ENCODE peak calls at places on chromosomes 13 and 19, in four cellular contexts. One of them, this sample, is unnamed. For H3K4me1, the result is how much of the 10 kb centered on the place peaks cover.

GRCh38 chr19:37098570-37098969 is 20.3 kb downstream of the ZNF420 start:
- DNase-seq in suprapubic skin: no peak
- DNase-seq in body of pancreas: no peak
- DNase-seq in psoas muscle: no peak
- DNase-seq in this sample: no peak

GRCh38 chr13:73268306-73268705 is 209.5 kb downstream of the KLF5 start:
- DNase-seq in suprapubic skin: no peak
- DNase-seq in body of pancreas: no peak
- DNase-seq in psoas muscle: peak
- DNase-seq in this sample: peak

GRCh38 chr13:92354583-92354982 is 872.0 kb upstream of the GPC6 start:
- DNase-seq in suprapubic skin: no peak
- DNase-seq in body of pancreas: no peak
- DNase-seq in psoas muscle: no peak
- DNase-seq in this sample: no peak

GRCh38 chr19:33133438-33134031 is 1.6 kb downstream of the WDR88 start:
- DNase-seq in suprapubic skin: no peak
- DNase-seq in body of pancreas: peak
- DNase-seq in psoas muscle: no peak
- DNase-seq in this sample: no peak

GRCh38 chr19:52237771-52238400 is 31.5 kb upstream of the ZNF766 start:
- DNase-seq in suprapubic skin: no peak
- DNase-seq in body of pancreas: peak
- DNase-seq in psoas muscle: peak
- DNase-seq in this sample: no peak

GRCh38 chr19:47446534-47447469 is 24.9 kb downstream of the SLC8A2 start:
- DNase-seq in suprapubic skin: no peak
- DNase-seq in body of pancreas: no peak
- DNase-seq in psoas muscle: no peak
- DNase-seq in this sample: peak

GRCh38 chr13:99722419-99722818 is 221.1 kb downstream of the TM9SF2 start:
- DNase-seq in suprapubic skin: no peak
- DNase-seq in body of pancreas: no peak
- DNase-seq in psoas muscle: no peak
- DNase-seq in this sample: no peak

GRCh38 chr13:110138009-110138699 is 168.8 kb downstream of the COL4A1 start:
- DNase-seq in suprapubic skin: no peak
- DNase-seq in body of pancreas: peak
- DNase-seq in psoas muscle: peak
- DNase-seq in this sample: peak

GRCh38 chr13:30052127-30052526 is 201.7 kb upstream of the UBL3 start:
- DNase-seq in suprapubic skin: no peak
- DNase-seq in body of pancreas: no peak
- DNase-seq in psoas muscle: no peak
- DNase-seq in this sample: no peak

GRCh38 chr19:13978721-13979191 is 26.4 kb downstream of the DCAF15 start:
- DNase-seq in suprapubic skin: no peak
- DNase-seq in body of pancreas: no peak
- DNase-seq in psoas muscle: no peak
- DNase-seq in this sample: no peak

GRCh38 chr13:112071011-112071901 is 4.3 kb downstream of the SOX1 start:
- DNase-seq in suprapubic skin: peak
- DNase-seq in body of pancreas: no peak
- DNase-seq in psoas muscle: no peak
- DNase-seq in this sample: no peak

GRCh38 chr19:33054623-33055022 is 10.1 kb downstream of the RHPN2 start:
- DNase-seq in suprapubic skin: peak
- DNase-seq in body of pancreas: peak
- DNase-seq in psoas muscle: no peak
- DNase-seq in this sample: no peak

GRCh38 chr19:38730731-38731589 is 13.3 kb downstream of the CAPN12 start:
- DNase-seq in suprapubic skin: peak
- DNase-seq in body of pancreas: no peak
- DNase-seq in psoas muscle: no peak
- DNase-seq in this sample: no peak

GRCh38 chr19:47490847-47491246 is 6.8 kb upstream of the KPTN start:
- DNase-seq in suprapubic skin: no peak
- DNase-seq in body of pancreas: no peak
- DNase-seq in psoas muscle: no peak
- DNase-seq in this sample: no peak

GRCh38 chr13:109998030-109998429 is 211.6 kb upstream of the IRS2 start:
- DNase-seq in suprapubic skin: no peak
- DNase-seq in body of pancreas: no peak
- DNase-seq in psoas muscle: no peak
- DNase-seq in this sample: no peak

GRCh38 chr19:21691656-21692055 is 75.7 kb downstream of the ZNF100 start:
- DNase-seq in suprapubic skin: no peak
- DNase-seq in body of pancreas: no peak
- DNase-seq in psoas muscle: no peak
- DNase-seq in this sample: no peak

GRCh38 chr19:53333071-53333465 is 481 bp upstream of the ZNF845 start:
- DNase-seq in suprapubic skin: peak
- DNase-seq in body of pancreas: peak
- DNase-seq in psoas muscle: peak
- DNase-seq in this sample: no peak

GRCh38 chr13:77388944-77389616 is 62.2 kb upstream of the MYCBP2 start:
- DNase-seq in suprapubic skin: no peak
- DNase-seq in body of pancreas: no peak
- DNase-seq in psoas muscle: no peak
- DNase-seq in this sample: no peak

GRCh38 chr13:110520431-110521295 is 40.9 kb downstream of the RAB20 start:
- DNase-seq in suprapubic skin: peak
- DNase-seq in body of pancreas: peak
- DNase-seq in psoas muscle: peak
- DNase-seq in this sample: no peak

GRCh38 chr13:51977606-51978005 is 33.6 kb downstream of the ATP7B start:
- DNase-seq in suprapubic skin: no peak
- DNase-seq in body of pancreas: no peak
- DNase-seq in psoas muscle: no peak
- DNase-seq in this sample: peak

GRCh38 chr19:31257426-31258130 is 91.7 kb downstream of the TSHZ3 start:
- DNase-seq in suprapubic skin: no peak
- DNase-seq in body of pancreas: no peak
- DNase-seq in psoas muscle: no peak
- DNase-seq in this sample: no peak

GRCh38 chr13:32969516-32969941 is 46.7 kb upstream of the KL start:
- DNase-seq in suprapubic skin: no peak
- DNase-seq in body of pancreas: no peak
- DNase-seq in psoas muscle: no peak
- DNase-seq in this sample: no peak

GRCh38 chr19:36113895-36114762 is 546 bp downstream of the POLR2I start:
- DNase-seq in suprapubic skin: no peak
- DNase-seq in body of pancreas: peak
- DNase-seq in psoas muscle: peak
- DNase-seq in this sample: peak

GRCh38 chr13:32476892-32477291 is 49.0 kb upstream of the N4BP2L1 start:
- DNase-seq in suprapubic skin: no peak
- DNase-seq in body of pancreas: no peak
- DNase-seq in psoas muscle: no peak
- DNase-seq in this sample: no peak

GRCh38 chr19:27776020-27776419 is 1436.9 kb downstream of the UQCRFS1 start:
- DNase-seq in suprapubic skin: no peak
- DNase-seq in body of pancreas: no peak
- DNase-seq in psoas muscle: no peak
- DNase-seq in this sample: no peak

GRCh38 chr13:80586356-80586755 is 245.4 kb upstream of the SPRY2 start:
- DNase-seq in suprapubic skin: no peak
- DNase-seq in body of pancreas: no peak
- DNase-seq in psoas muscle: no peak
- DNase-seq in this sample: no peak

GRCh38 chr19:37977992-37978391 is 71.0 kb downstream of the SIPA1L3 start:
- DNase-seq in suprapubic skin: no peak
- DNase-seq in body of pancreas: no peak
- DNase-seq in psoas muscle: no peak
- DNase-seq in this sample: peak

GRCh38 chr13:30618186-30618937 is 642 bp downstream of the USPL1 start:
- DNase-seq in suprapubic skin: no peak
- DNase-seq in body of pancreas: no peak
- DNase-seq in psoas muscle: no peak
- DNase-seq in this sample: no peak

GRCh38 chr13:39406688-39407087 is 196.3 kb downstream of the LHFPL6 start:
- DNase-seq in suprapubic skin: no peak
- DNase-seq in body of pancreas: no peak
- DNase-seq in psoas muscle: no peak
- DNase-seq in this sample: peak

GRCh38 chr19:54137913-54138776 is 583 bp downstream of the CNOT3 start:
- DNase-seq in suprapubic skin: no peak
- DNase-seq in body of pancreas: no peak
- DNase-seq in psoas muscle: no peak
- DNase-seq in this sample: no peak

GRCh38 chr19:53511933-53512374 is 26.0 kb upstream of the ZNF331 start:
- DNase-seq in suprapubic skin: no peak
- DNase-seq in body of pancreas: peak
- DNase-seq in psoas muscle: peak
- DNase-seq in this sample: peak

GRCh38 chr19:15187026-15188007 is 13.5 kb downstream of the NOTCH3 start:
- DNase-seq in suprapubic skin: no peak
- DNase-seq in body of pancreas: no peak
- DNase-seq in psoas muscle: no peak
- DNase-seq in this sample: no peak

GRCh38 chr13:50236898-50237318 is 221.7 kb downstream of the KCNRG start:
- DNase-seq in suprapubic skin: no peak
- DNase-seq in body of pancreas: no peak
- DNase-seq in psoas muscle: no peak
- DNase-seq in this sample: no peak

GRCh38 chr13:76992548-76993001 is 694 bp downstream of the CLN5 start:
- DNase-seq in suprapubic skin: no peak
- DNase-seq in body of pancreas: peak
- DNase-seq in psoas muscle: no peak
- DNase-seq in this sample: peak

DNA sequence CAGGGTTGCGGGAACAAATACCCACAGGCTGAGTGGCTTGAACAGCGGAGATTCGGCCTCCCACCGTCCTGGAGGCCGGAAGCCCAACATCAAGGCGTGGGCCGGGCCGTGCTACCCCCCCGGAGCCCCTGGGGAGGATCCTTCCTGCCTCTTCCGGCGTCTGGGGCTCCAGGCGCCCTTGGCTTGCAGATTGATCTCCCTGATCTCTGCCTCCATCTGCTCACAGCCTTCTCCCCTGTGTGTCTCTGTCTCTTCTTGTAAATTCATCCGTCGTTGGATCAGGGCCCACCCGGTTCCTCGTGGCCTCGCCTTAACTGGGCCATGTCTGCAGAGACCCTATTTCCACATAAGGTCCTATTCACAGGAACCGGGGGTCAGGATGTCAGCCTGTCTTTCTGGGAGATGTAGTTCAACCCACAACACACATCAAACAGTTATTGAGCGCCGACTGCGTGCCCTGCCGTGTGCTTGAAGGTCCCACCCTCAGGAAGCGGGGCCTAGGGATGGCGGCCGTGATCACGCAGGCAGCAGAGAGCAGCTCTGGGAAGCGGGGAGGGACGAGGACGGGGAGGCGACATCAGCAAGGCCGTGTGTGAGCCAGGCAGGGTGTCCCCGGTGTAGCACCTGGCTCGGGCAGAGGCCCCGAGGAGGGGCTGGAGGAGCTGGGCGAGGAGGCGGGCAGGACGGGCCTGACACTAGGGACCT is 21.3 kb downstream of the HCN2 start:
- DNase-seq in suprapubic skin: no peak
- DNase-seq in body of pancreas: peak
- DNase-seq in psoas muscle: peak
- DNase-seq in this sample: no peak
- H3K27ac ChIP-seq in suprapubic skin: peak
- H3K27ac ChIP-seq in body of pancreas: no peak
- H3K27ac ChIP-seq in psoas muscle: no peak
- H3K27ac ChIP-seq in this sample: peak

GRCh38 chr19:51124729-51125128 is at the start of gene SIGLEC9:
- DNase-seq in suprapubic skin: peak
- DNase-seq in body of pancreas: peak
- DNase-seq in psoas muscle: peak
- DNase-seq in this sample: no peak
- H3K4me1 ChIP-seq in suprapubic skin: under half
- H3K4me1 ChIP-seq in body of pancreas: under half
- H3K4me1 ChIP-seq in psoas muscle: under half
- H3K4me1 ChIP-seq in this sample: under half

GRCh38 chr19:43463381-43464088 is 1.9 kb downstream of the LYPD3 start:
- DNase-seq in suprapubic skin: peak
- DNase-seq in body of pancreas: peak
- DNase-seq in psoas muscle: peak
- DNase-seq in this sample: peak

GRCh38 chr19:43460362-43461016 is 4.9 kb downstream of the LYPD3 start:
- DNase-seq in suprapubic skin: no peak
- DNase-seq in body of pancreas: no peak
- DNase-seq in psoas muscle: no peak
- DNase-seq in this sample: no peak

GRCh38 chr19:43462887-43463380 is 2.5 kb downstream of the LYPD3 start:
- DNase-seq in suprapubic skin: no peak
- DNase-seq in body of pancreas: no peak
- DNase-seq in psoas muscle: no peak
- DNase-seq in this sample: no peak

GRCh38 chr19:43462383-43462782 is 3.0 kb downstream of the LYPD3 start:
- DNase-seq in suprapubic skin: no peak
- DNase-seq in body of pancreas: no peak
- DNase-seq in psoas muscle: no peak
- DNase-seq in this sample: no peak

DNA sequence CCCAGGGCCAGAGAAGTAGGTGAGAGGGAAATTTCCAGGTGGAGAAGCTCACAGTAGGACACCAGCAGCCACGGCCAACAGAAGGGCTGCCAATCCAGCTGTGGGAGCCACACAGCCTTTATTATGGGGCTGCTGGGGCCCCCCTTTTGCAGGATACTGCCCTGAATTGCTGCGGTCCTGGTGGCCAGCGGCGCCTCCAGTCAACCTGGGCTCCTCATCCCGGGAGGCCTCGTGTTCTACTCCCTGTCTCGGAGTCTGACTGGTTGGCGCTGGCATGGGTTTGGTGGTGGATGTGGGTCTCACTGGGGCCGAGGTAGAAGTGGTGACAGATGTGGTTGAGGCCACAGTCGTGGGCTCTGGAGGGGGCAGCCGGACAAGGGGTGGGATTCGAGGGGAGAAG is 4.1 kb downstream of the LYPD3 start:
- DNase-seq in suprapubic skin: no peak
- DNase-seq in body of pancreas: no peak
- DNase-seq in psoas muscle: no peak
- DNase-seq in this sample: no peak
- TF ChIP-seq CTCF in suprapubic skin: no peak
- TF ChIP-seq CTCF in body of pancreas: no peak
- TF ChIP-seq CTCF in psoas muscle: no peak
- TF ChIP-seq CTCF in this sample: no peak

GRCh38 chr13:113820813-113821651 is 42.8 kb downstream of the GAS6 start:
- DNase-seq in suprapubic skin: peak
- DNase-seq in body of pancreas: peak
- DNase-seq in psoas muscle: peak
- DNase-seq in this sample: peak

GRCh38 chr13:113819731-113820715 is 43.9 kb downstream of the GAS6 start:
- DNase-seq in suprapubic skin: no peak
- DNase-seq in body of pancreas: no peak
- DNase-seq in psoas muscle: no peak
- DNase-seq in this sample: no peak

GRCh38 chr13:113817860-113818691 is 45.8 kb downstream of the GAS6 start:
- DNase-seq in suprapubic skin: no peak
- DNase-seq in body of pancreas: no peak
- DNase-seq in psoas muscle: no peak
- DNase-seq in this sample: no peak

GRCh38 chr13:113818700-113819295 is 45.1 kb downstream of the GAS6 start:
- DNase-seq in suprapubic skin: no peak
- DNase-seq in body of pancreas: no peak
- DNase-seq in psoas muscle: no peak
- DNase-seq in this sample: no peak

GRCh38 chr13:113819341-113819730 is 44.5 kb downstream of the GAS6 start:
- DNase-seq in suprapubic skin: no peak
- DNase-seq in body of pancreas: no peak
- DNase-seq in psoas muscle: no peak
- DNase-seq in this sample: no peak
- H3K27ac ChIP-seq in suprapubic skin: no peak
- H3K27ac ChIP-seq in body of pancreas: no peak
- H3K27ac ChIP-seq in psoas muscle: peak
- H3K27ac ChIP-seq in this sample: no peak